ENCODE peak calls at places on chromosome 2, in six cellular contexts. Y is NCI-H1436 treated with DMSO at 0.1 percent for 48 hours; Q is NCI-H510A treated with DMSO at 0.1 percent for 48 hours; K is psoas muscle; O is NCI-H187 treated with DMSO at 0.1 percent for 48 hours; J is activated CD8-positive, alpha-beta memory T cell treated with anti-CD3 and anti-CD28 coated beads, Interleukin-2, amount 10 ng/mL, durations not matched to agents 7 days and 5 days. G is an unnamed sample.

GRCh38 chr2:216949685-216950397 is 90.0 kb upstream of the TNP1 start:
- DNase-seq in Y (no peak), Q (no peak), K (peak), O (no peak), J (no peak), G (no peak)

GRCh38 chr2:240601831-240602160 is 15.3 kb downstream of the CAPN10 start:
- DNase-seq in Y (no peak), Q (no peak), K (peak), O (no peak), J (no peak), G (no peak)

GRCh38 chr2:197596751-197597150 is 78.6 kb downstream of the RFTN2 start:
- DNase-seq in Y (no peak), Q (no peak), K (no peak), O (no peak), J (no peak), G (no peak)

GRCh38 chr2:239904496-239904895 is 120.6 kb downstream of the NDUFA10 start:
- DNase-seq in Y (no peak), Q (no peak), K (no peak), O (no peak), J (no peak), G (no peak)

GRCh38 chr2:209307161-209308001 is 116.5 kb upstream of the MAP2 start:
- DNase-seq in Y (no peak), Q (no peak), K (peak), O (no peak), J (no peak), G (no peak)

GRCh38 chr2:72770879-72771461 is 54.9 kb downstream of the EXOC6B start:
- DNase-seq in Y (peak), Q (peak), K (no peak), O (no peak), J (peak), G (peak)

GRCh38 chr2:8168007-8168717 is 513.7 kb upstream of the ID2 start:
- DNase-seq in Y (no peak), Q (no peak), K (no peak), O (no peak), J (no peak), G (no peak)

GRCh38 chr2:74008761-74009395 is 24.2 kb downstream of the TET3 start:
- DNase-seq in Y (no peak), Q (peak), K (no peak), O (no peak), J (no peak), G (no peak)

GRCh38 chr2:195956725-195957124 is 111.9 kb downstream of the DNAH7 start:
- DNase-seq in Y (no peak), Q (no peak), K (no peak), O (no peak), J (no peak), G (no peak)

GRCh38 chr2:142037051-142037450 is 93.8 kb downstream of the LRP1B start:
- DNase-seq in Y (no peak), Q (no peak), K (no peak), O (no peak), J (no peak), G (no peak)

GRCh38 chr2:164992818-164993217 is 37.5 kb upstream of the SLC38A11 start:
- DNase-seq in Y (peak), Q (peak), K (no peak), O (no peak), J (peak), G (no peak)